ENCODE peak calls at places on chromosomes 6 and 20, in five cellular contexts. Y is heart right ventricle, Z is left ventricle myocardium inferior, P is astrocyte, I is AG04450. L is an unnamed sample.

GRCh38 chr20:12925214-12925755 is 83.5 kb upstream of the SPTLC3 start:
- DNase-seq in Z (no peak), I (peak; percentile 77), Y (no peak), P (peak; percentile 69), L (peak; percentile 95)

GRCh38 chr6:168328086-168328485 is 8.5 kb upstream of the DACT2 start:
- DNase-seq in Y (no peak), Z (no peak), P (no peak), I (no peak), L (peak; percentile 21)

GRCh38 chr6:135568366-135568765 is 70.8 kb upstream of the AHI1 start:
- DNase-seq in P (peak; percentile 96), Z (no peak), I (peak; percentile 66), Y (no peak), L (peak; percentile 97)

GRCh38 chr6:140921366-140922226 is 1211.1 kb upstream of the GJE1 start:
- DNase-seq in Y (no peak), P (peak; percentile 84), I (peak; percentile 51), Z (no peak), L (peak; percentile 95)

GRCh38 chr6:2021713-2022125 is 223.7 kb downstream of the GMDS start:
- DNase-seq in P (peak; percentile 75), Y (peak; percentile 74), I (peak; percentile 58), Z (peak; percentile 80), L (peak; percentile 79)

GRCh38 chr6:71139249-71139648 is 149.4 kb upstream of the OGFRL1 start:
- DNase-seq in Y (no peak), Z (no peak), I (no peak), P (peak; percentile 67), L (peak; percentile 54)

GRCh38 chr6:165587206-165587605 is 75.8 kb downstream of the PDE10A start:
- DNase-seq in P (no peak), I (no peak), Y (no peak), Z (no peak), L (no peak)

GRCh38 chr6:132506461-132506860 is 6.5 kb downstream of the STX7 start:
- DNase-seq in Y (no peak), P (no peak), Z (no peak), I (no peak), L (no peak)

GRCh38 chr6:25541228-25541627 is 110.8 kb upstream of the SCGN start:
- DNase-seq in I (no peak), P (no peak), Y (no peak), Z (no peak), L (no peak)

GRCh38 chr20:40773376-40773775 is 84.3 kb upstream of the MAFB start:
- DNase-seq in Z (no peak), P (no peak), Y (no peak), I (no peak), L (no peak)

GRCh38 chr6:107867302-107867615 is 43.1 kb upstream of the SCML4 start:
- DNase-seq in I (no peak), Y (no peak), P (no peak), Z (no peak), L (no peak)

GRCh38 chr20:35904982-35905663 is 49.2 kb downstream of the SCAND1 start:
- DNase-seq in Y (no peak), Z (no peak), P (no peak), I (no peak), L (no peak)

GRCh38 chr20:45020236-45020886 is 54.0 kb downstream of the STK4 start:
- DNase-seq in I (no peak), Z (no peak), Y (no peak), P (no peak), L (peak; percentile 54)

GRCh38 chr6:139530551-139530950 is 156.1 kb upstream of the CITED2 start:
- DNase-seq in I (no peak), P (no peak), Y (no peak), Z (no peak), L (no peak)

GRCh38 chr6:44041461-44042260 is 85.6 kb downstream of the MRPL14 start:
- DNase-seq in Y (no peak), Z (no peak), P (peak; percentile 99), I (peak; percentile 97), L (peak; percentile 96)

GRCh38 chr6:106527979-106528378 is 101.3 kb downstream of the RTN4IP1 start:
- DNase-seq in Y (no peak), Z (no peak), P (peak; percentile 98), I (peak; percentile 84), L (peak; percentile 91)

GRCh38 chr20:38435555-38435939 is 419 bp upstream of the SNHG17 start:
- DNase-seq in Y (no peak), Z (no peak), I (no peak), P (peak; percentile 81), L (peak; percentile 96)

GRCh38 chr6:40788661-40789111 is 201.5 kb upstream of the LRFN2 start:
- DNase-seq in P (peak; percentile 6), Z (no peak), I (no peak), Y (no peak), L (no peak)

GRCh38 chr6:157128235-157128761 is 195.0 kb downstream of the TMEM242 start:
- DNase-seq in Y (no peak), P (no peak), I (no peak), Z (no peak), L (no peak)

GRCh38 chr20:33166533-33167113 is 1.3 kb upstream of the BPIFA2 start:
- DNase-seq in I (no peak), Z (no peak), P (no peak), Y (no peak), L (no peak)

DNA sequence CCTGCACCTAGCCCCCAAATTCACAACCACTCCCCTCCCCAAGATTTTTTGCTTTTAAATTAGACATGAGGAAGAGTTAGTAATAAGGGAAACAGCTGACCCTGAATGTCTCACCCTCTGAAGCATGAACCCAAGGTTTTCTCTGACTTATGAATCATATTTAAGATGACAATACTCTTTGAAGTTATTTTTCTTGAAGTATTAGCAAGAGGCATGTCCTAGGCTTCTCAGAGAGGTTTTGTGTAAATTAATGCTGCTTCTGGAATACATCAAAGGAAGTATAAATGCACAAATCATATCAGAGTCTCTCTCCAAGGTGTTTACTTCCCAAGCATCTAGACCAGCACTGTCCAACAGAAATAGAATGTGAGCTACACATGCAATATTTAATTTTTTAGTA is 408.1 kb upstream of the MARCKS start:
- DNase-seq in Y (no peak), P (peak; percentile 73), Z (no peak), I (no peak), L (peak; percentile 80)
- TF ChIP-seq CTCF in Y (no peak), P (no peak), Z (no peak), I (no peak), L (no peak)

GRCh38 chr20:51398552-51398951 is 144.0 kb downstream of the NFATC2 start:
- DNase-seq in I (no peak), Y (no peak), Z (no peak), P (no peak), L (no peak)
- H3K4me3 ChIP-seq in I (no peak overlapping the region), Y (no peak overlapping the region), Z (no peak overlapping the region), P (no peak overlapping the region), L (no peak overlapping the region)

DNA sequence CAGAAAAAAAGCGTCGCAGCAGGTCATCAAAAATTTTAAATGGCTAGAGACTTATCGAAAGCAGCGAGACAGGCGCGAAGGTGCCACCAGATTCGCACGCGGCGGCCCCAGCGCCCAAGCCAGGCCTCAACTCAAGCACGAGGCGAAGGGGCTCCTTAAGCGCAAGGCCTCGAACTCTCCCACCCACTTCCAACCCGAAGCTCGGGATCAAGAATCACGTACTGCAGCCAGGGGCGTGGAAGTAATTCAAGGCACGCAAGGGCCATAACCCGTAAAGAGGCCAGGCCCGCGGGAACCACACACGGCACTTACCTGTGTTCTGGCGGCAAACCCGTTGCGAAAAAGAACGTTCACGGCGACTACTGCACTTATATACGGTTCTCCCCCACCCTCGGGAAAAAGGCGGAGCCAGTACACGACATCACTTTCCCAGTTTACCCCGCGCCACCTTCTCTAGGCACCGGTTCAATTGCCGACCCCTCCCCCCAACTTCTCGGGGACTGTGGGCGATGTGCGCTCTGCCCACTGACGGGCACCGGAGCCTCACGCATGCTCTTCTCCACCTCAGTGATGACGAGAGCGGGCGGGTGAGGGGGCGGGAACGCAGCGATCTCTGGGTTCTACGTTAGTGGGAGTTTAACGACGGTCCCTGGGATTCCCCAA is at the start of gene EEF1A1:
- DNase-seq in Z (peak; percentile 97), I (peak; percentile 100), P (peak; percentile 100), Y (peak; percentile 97), L (peak; percentile 100)
- TF ChIP-seq CTCF in Z (no peak), I (no peak), P (no peak), Y (no peak), L (no peak)

DNA sequence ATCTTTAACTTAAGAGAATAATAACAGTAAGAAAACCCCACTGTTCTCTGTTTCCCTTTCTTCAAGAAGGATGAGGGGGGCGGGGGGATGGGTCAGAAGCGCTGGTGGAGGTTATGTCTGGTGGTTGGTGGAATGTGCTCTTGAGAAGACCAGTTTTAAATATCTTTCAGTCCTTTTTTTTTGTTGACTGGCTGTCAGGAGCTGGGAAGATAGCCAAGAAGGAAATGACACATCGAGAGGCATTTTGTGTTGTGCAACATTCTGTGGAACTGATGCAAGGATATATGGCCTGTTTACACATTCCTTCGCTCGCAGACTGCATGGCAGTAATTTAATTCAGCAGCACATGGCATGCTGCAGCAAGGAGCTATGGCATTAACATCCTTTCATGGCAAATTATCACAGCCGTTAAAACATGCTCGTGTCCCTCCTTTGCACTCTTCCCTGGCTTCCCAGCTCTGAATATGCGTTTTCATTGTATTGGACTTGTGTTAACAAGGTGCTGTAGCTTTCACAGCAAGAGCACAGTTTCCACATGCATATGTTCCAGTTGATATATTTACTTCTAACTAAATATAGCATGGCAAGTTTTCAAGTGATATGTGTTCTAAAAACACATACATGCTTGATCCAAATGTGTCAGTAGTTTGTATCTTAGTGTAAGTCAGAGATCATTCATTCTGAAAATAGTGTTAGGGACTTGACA is 68.2 kb upstream of the SUPT3H start:
- DNase-seq in Z (peak; percentile 59), I (peak; percentile 98), P (peak; percentile 98), Y (peak; percentile 23), L (peak; percentile 100)
- H3K4me3 ChIP-seq in Z (no peak overlapping the region), I (no peak overlapping the region), P (no peak overlapping the region), Y (no peak overlapping the region), L (no peak overlapping the region)

DNA sequence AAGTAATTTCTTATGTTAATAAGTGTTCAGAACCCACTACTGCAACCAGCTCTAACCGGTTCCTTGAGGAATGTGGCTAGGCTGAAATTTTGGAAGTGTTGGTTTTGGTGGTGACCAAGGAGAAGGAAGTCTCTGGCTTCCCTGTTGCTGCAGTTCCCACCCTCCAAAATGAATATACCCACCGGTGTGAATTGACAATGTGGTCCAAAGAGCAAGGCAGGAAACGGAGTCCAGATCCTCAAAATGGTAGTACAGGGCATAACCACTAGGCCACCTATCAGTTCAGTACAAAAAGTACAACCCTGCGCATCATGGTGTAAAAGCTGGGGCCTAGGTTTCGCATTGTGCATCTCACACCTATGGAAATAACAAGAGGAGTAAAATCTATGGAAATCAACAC is 2.8 kb downstream of the ADNP start:
- DNase-seq in P (no peak), Y (no peak), I (no peak), Z (no peak), L (no peak)
- TF ChIP-seq CTCF in P (no peak), Y (no peak), I (no peak), Z (peak; percentile 8), L (peak; percentile 5)

DNA sequence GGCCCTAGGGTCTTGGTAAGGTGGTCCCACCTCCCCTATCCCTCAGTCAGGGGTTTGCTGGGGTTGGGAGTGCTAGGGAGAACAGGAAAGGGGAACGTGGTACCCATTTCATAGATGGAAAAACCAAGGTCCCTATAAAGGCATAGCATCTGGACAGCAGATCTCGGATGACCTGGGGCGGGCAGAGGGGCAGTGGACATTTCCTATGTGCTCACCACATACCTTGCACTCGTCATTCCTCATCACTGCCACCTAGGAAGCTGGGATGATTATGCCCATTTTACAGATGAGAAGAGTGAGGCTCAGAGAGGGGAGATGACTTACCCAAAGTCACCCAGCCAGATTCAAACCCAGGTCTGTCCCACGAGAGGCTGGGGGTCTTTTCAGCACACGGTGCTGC is 12.1 kb downstream of the MYLK2 start:
- DNase-seq in I (no peak), Z (no peak), Y (no peak), P (no peak), L (no peak)
- H3K4me3 ChIP-seq in I (no peak overlapping the region), Z (no peak overlapping the region), Y (no peak overlapping the region), P (no peak overlapping the region), L (no peak overlapping the region)